ENCODE peak calls at places on chromosome 3, in six cellular contexts. One of them, this sample, is unnamed.

GRCh38 chr3:122219242-122219872 is 35.9 kb downstream of the CASR start:
- DNase-seq in Peyer's patch: no peak
- DNase-seq in NCI-H1092 treated with DMSO at 0.1 percent for 48 hours: no peak
- DNase-seq in HT-29: no peak
- DNase-seq in body of pancreas: no peak
- DNase-seq in amygdala: no peak
- DNase-seq in this sample: no peak

GRCh38 chr3:129616713-129617112 is 10.2 kb upstream of the PLXND1 start:
- DNase-seq in Peyer's patch: no peak
- DNase-seq in body of pancreas: no peak
- DNase-seq in NCI-H1092 treated with DMSO at 0.1 percent for 48 hours: no peak
- DNase-seq in amygdala: no peak
- DNase-seq in HT-29: no peak
- DNase-seq in this sample: no peak

GRCh38 chr3:172918165-172918564 is 167.6 kb downstream of the ECT2 start:
- DNase-seq in body of pancreas: no peak
- DNase-seq in Peyer's patch: no peak
- DNase-seq in amygdala: no peak
- DNase-seq in NCI-H1092 treated with DMSO at 0.1 percent for 48 hours: peak; percentile 21
- DNase-seq in HT-29: peak; percentile 9
- DNase-seq in this sample: no peak

GRCh38 chr3:153830552-153830951 is 290.6 kb upstream of the ARHGEF26 start:
- DNase-seq in HT-29: no peak
- DNase-seq in NCI-H1092 treated with DMSO at 0.1 percent for 48 hours: peak; percentile 14
- DNase-seq in Peyer's patch: no peak
- DNase-seq in body of pancreas: no peak
- DNase-seq in amygdala: no peak
- DNase-seq in this sample: peak; percentile 3

GRCh38 chr3:10162147-10162546 is 2.6 kb upstream of the IRAK2 start:
- DNase-seq in body of pancreas: no peak
- DNase-seq in HT-29: no peak
- DNase-seq in NCI-H1092 treated with DMSO at 0.1 percent for 48 hours: no peak
- DNase-seq in Peyer's patch: no peak
- DNase-seq in amygdala: no peak
- DNase-seq in this sample: no peak

GRCh38 chr3:184133840-184134745 is 1.1 kb upstream of the EIF2B5 start:
- DNase-seq in body of pancreas: peak; percentile 87
- DNase-seq in HT-29: peak; percentile 85
- DNase-seq in amygdala: peak; percentile 34
- DNase-seq in Peyer's patch: peak; percentile 86
- DNase-seq in NCI-H1092 treated with DMSO at 0.1 percent for 48 hours: peak; percentile 57
- DNase-seq in this sample: peak; percentile 99

GRCh38 chr3:74531491-74531890 is 83.0 kb downstream of the CNTN3 start:
- DNase-seq in HT-29: no peak
- DNase-seq in amygdala: no peak
- DNase-seq in Peyer's patch: no peak
- DNase-seq in NCI-H1092 treated with DMSO at 0.1 percent for 48 hours: no peak
- DNase-seq in body of pancreas: no peak
- DNase-seq in this sample: no peak

GRCh38 chr3:112699436-112699978 is 58.6 kb upstream of the CCDC80 start:
- DNase-seq in Peyer's patch: no peak
- DNase-seq in HT-29: peak; percentile 86
- DNase-seq in amygdala: no peak
- DNase-seq in body of pancreas: no peak
- DNase-seq in NCI-H1092 treated with DMSO at 0.1 percent for 48 hours: no peak
- DNase-seq in this sample: peak; percentile 13

GRCh38 chr3:65107174-65107573 is 419.4 kb upstream of the ADAMTS9 start:
- DNase-seq in body of pancreas: no peak
- DNase-seq in amygdala: no peak
- DNase-seq in Peyer's patch: no peak
- DNase-seq in HT-29: no peak
- DNase-seq in NCI-H1092 treated with DMSO at 0.1 percent for 48 hours: no peak
- DNase-seq in this sample: no peak

GRCh38 chr3:122067214-122067550 is 12.0 kb downstream of the CD86 start:
- DNase-seq in HT-29: no peak
- DNase-seq in Peyer's patch: no peak
- DNase-seq in NCI-H1092 treated with DMSO at 0.1 percent for 48 hours: no peak
- DNase-seq in body of pancreas: no peak
- DNase-seq in amygdala: no peak
- DNase-seq in this sample: no peak

GRCh38 chr3:12138044-12138443 is 20.7 kb downstream of the TIMP4 start:
- DNase-seq in body of pancreas: no peak
- DNase-seq in amygdala: no peak
- DNase-seq in HT-29: peak; percentile 47
- DNase-seq in Peyer's patch: no peak
- DNase-seq in NCI-H1092 treated with DMSO at 0.1 percent for 48 hours: no peak
- DNase-seq in this sample: peak; percentile 48

GRCh38 chr3:3015472-3016089 is 94.6 kb downstream of the IL5RA start:
- DNase-seq in Peyer's patch: no peak
- DNase-seq in amygdala: no peak
- DNase-seq in body of pancreas: no peak
- DNase-seq in NCI-H1092 treated with DMSO at 0.1 percent for 48 hours: peak; percentile 21
- DNase-seq in HT-29: peak; percentile 43
- DNase-seq in this sample: peak; percentile 78

GRCh38 chr3:188834349-188834748 is 337.4 kb upstream of the TPRG1 start:
- DNase-seq in Peyer's patch: no peak
- DNase-seq in HT-29: peak; percentile 32
- DNase-seq in body of pancreas: no peak
- DNase-seq in NCI-H1092 treated with DMSO at 0.1 percent for 48 hours: no peak
- DNase-seq in amygdala: no peak
- DNase-seq in this sample: no peak

GRCh38 chr3:69806735-69807438 is 67.6 kb downstream of the MITF start:
- DNase-seq in Peyer's patch: no peak
- DNase-seq in HT-29: no peak
- DNase-seq in amygdala: no peak
- DNase-seq in NCI-H1092 treated with DMSO at 0.1 percent for 48 hours: no peak
- DNase-seq in body of pancreas: no peak
- DNase-seq in this sample: no peak

GRCh38 chr3:61608711-61609110 is 47.3 kb downstream of the PTPRG start:
- DNase-seq in HT-29: no peak
- DNase-seq in Peyer's patch: no peak
- DNase-seq in body of pancreas: no peak
- DNase-seq in amygdala: no peak
- DNase-seq in NCI-H1092 treated with DMSO at 0.1 percent for 48 hours: no peak
- DNase-seq in this sample: no peak

GRCh38 chr3:129344540-129345220 is 66.0 kb downstream of the HMCES start:
- DNase-seq in amygdala: no peak
- DNase-seq in body of pancreas: no peak
- DNase-seq in Peyer's patch: no peak
- DNase-seq in HT-29: no peak
- DNase-seq in NCI-H1092 treated with DMSO at 0.1 percent for 48 hours: no peak
- DNase-seq in this sample: no peak

This sample was measured in LNCaP clone FGC.